ENCODE peak calls at places on chromosomes 2 and 18, in four cellular contexts. B, N, H and W are unnamed samples.

GRCh38 chr2:23592061-23592685 is 207.2 kb downstream of the KLHL29 start:
- DNase-seq in B (no peak), N (peak), H (no peak), W (no peak)

GRCh38 chr2:182887093-182887492 is 20.7 kb upstream of the FRZB start:
- DNase-seq in B (no peak), N (no peak), H (no peak), W (no peak)

GRCh38 chr18:9135912-9136314 is 668 bp upstream of the ANKRD12 start:
- DNase-seq in B (no peak), N (no peak), H (peak), W (no peak)

GRCh38 chr2:70574102-70574501 is 20.5 kb upstream of the TGFA start:
- DNase-seq in B (no peak), N (no peak), H (no peak), W (no peak)

GRCh38 chr2:190177249-190177648 is 114.7 kb upstream of the MSTN start:
- DNase-seq in B (no peak), N (no peak), H (no peak), W (no peak)

GRCh38 chr2:148978736-148979135 is 59.8 kb upstream of the LYPD6B start:
- DNase-seq in B (no peak), N (no peak), H (no peak), W (no peak)

GRCh38 chr2:202337706-202338346 is 38.3 kb upstream of the BMPR2 start:
- DNase-seq in B (no peak), N (no peak), H (no peak), W (no peak)

GRCh38 chr2:99602475-99602874 is 112.7 kb upstream of the REV1 start:
- DNase-seq in B (no peak), N (no peak), H (peak), W (no peak)

GRCh38 chr2:55567298-55567697 is 47.8 kb downstream of the CFAP36 start:
- DNase-seq in B (no peak), N (no peak), H (no peak), W (no peak)

GRCh38 chr2:28271914-28272240 is 120.8 kb upstream of the FOSL2 start:
- DNase-seq in B (no peak), N (no peak), H (no peak), W (no peak)

GRCh38 chr18:23231340-23232021 is 96.2 kb downstream of the CABLES1 start:
- DNase-seq in B (peak), N (no peak), H (peak), W (no peak)

GRCh38 chr2:227473019-227473461 is 1.1 kb downstream of the AGFG1 start:
- DNase-seq in B (no peak), N (no peak), H (peak), W (no peak)

GRCh38 chr18:9366126-9366714 is 31.6 kb downstream of the TWSG1 start:
- DNase-seq in B (peak), N (no peak), H (peak), W (no peak)

GRCh38 chr2:162153608-162154224 is 1.7 kb upstream of the GCG start:
- DNase-seq in B (peak), N (no peak), H (peak), W (no peak)

GRCh38 chr2:241612156-241613017 is 24.6 kb downstream of the THAP4 start:
- DNase-seq in B (no peak), N (no peak), H (no peak), W (no peak)

GRCh38 chr2:207423886-207424285 is 105.9 kb upstream of the CREB1 start:
- DNase-seq in B (no peak), N (no peak), H (peak), W (no peak)

GRCh38 chr2:39608212-39608575 is 57.5 kb upstream of the TMEM178A start:
- DNase-seq in B (no peak), N (no peak), H (no peak), W (no peak)

GRCh38 chr2:15943914-15944313 is 3.6 kb downstream of the MYCN start:
- DNase-seq in B (no peak), N (no peak), H (no peak), W (no peak)

GRCh38 chr2:149926149-149926548 is 338.6 kb upstream of the MMADHC start:
- DNase-seq in B (no peak), N (no peak), H (no peak), W (no peak)

GRCh38 chr2:240043279-240043990 is 9.9 kb downstream of the OR6B3 start:
- DNase-seq in B (no peak), N (no peak), H (no peak), W (no peak)

GRCh38 chr2:48695991-48696390 is 59.5 kb downstream of the LHCGR start:
- DNase-seq in B (no peak), N (no peak), H (no peak), W (no peak)

GRCh38 chr2:48600204-48600813 is 17.3 kb upstream of the GTF2A1L start:
- DNase-seq in B (no peak), N (no peak), H (peak), W (no peak)

GRCh38 chr2:196979976-196980375 is 53.5 kb upstream of the PGAP1 start:
- DNase-seq in B (no peak), N (no peak), H (no peak), W (no peak)

GRCh38 chr2:1586946-1587840 is 157.1 kb downstream of the PXDN start:
- DNase-seq in B (no peak), N (peak), H (peak), W (no peak)

GRCh38 chr2:12340164-12340563 is 376.6 kb upstream of the TRIB2 start:
- DNase-seq in B (no peak), N (no peak), H (no peak), W (no peak)

GRCh38 chr2:120482334-120482733 is 136.4 kb downstream of the INHBB start:
- DNase-seq in B (no peak), N (peak), H (no peak), W (no peak)

GRCh38 chr18:2302012-2302411 is 269.3 kb downstream of the METTL4 start:
- DNase-seq in B (no peak), N (no peak), H (no peak), W (no peak)

GRCh38 chr2:165122521-165122920 is 81.3 kb downstream of the SCN3A start:
- DNase-seq in B (no peak), N (no peak), H (no peak), W (no peak)

GRCh38 chr2:8119782-8120551 is 561.9 kb upstream of the ID2 start:
- DNase-seq in B (no peak), N (no peak), H (peak), W (no peak)

GRCh38 chr18:45050712-45051639 is 370.3 kb downstream of the SETBP1 start:
- DNase-seq in B (no peak), N (no peak), H (peak), W (no peak)

GRCh38 chr2:63050916-63051794 is 525 bp downstream of the OTX1 start:
- DNase-seq in B (no peak), N (no peak), H (peak), W (no peak)

GRCh38 chr2:133957724-133958123 is 296.1 kb upstream of the MGAT5 start:
- DNase-seq in B (no peak), N (no peak), H (no peak), W (no peak)

GRCh38 chr18:62347091-62347506 is 22.0 kb downstream of the TNFRSF11A start:
- DNase-seq in B (no peak), N (no peak), H (no peak), W (no peak)

GRCh38 chr2:31131871-31132270 is 6.4 kb downstream of the GALNT14 start:
- DNase-seq in B (no peak), N (no peak), H (no peak), W (no peak)

GRCh38 chr2:134365356-134365755 is 111.5 kb downstream of the MGAT5 start:
- DNase-seq in B (no peak), N (no peak), H (peak), W (peak)

GRCh38 chr2:126839711-126840110 is 59.0 kb upstream of the TEX51 start:
- DNase-seq in B (no peak), N (no peak), H (no peak), W (no peak)

GRCh38 chr2:182366625-182367024 is 60.2 kb downstream of the PDE1A start:
- DNase-seq in B (no peak), N (no peak), H (no peak), W (no peak)

GRCh38 chr18:12290086-12290485 is 18.0 kb upstream of the TUBB6 start:
- DNase-seq in B (no peak), N (peak), H (no peak), W (no peak)

GRCh38 chr18:12287131-12287681 is 20.8 kb upstream of the TUBB6 start:
- DNase-seq in B (no peak), N (peak), H (no peak), W (no peak)

GRCh38 chr18:12287684-12288405 is 20.2 kb upstream of the TUBB6 start:
- DNase-seq in B (peak), N (peak), H (peak), W (no peak)

GRCh38 chr18:12291161-12291560 is 16.9 kb upstream of the TUBB6 start:
- DNase-seq in B (no peak), N (peak), H (no peak), W (no peak)

DNA sequence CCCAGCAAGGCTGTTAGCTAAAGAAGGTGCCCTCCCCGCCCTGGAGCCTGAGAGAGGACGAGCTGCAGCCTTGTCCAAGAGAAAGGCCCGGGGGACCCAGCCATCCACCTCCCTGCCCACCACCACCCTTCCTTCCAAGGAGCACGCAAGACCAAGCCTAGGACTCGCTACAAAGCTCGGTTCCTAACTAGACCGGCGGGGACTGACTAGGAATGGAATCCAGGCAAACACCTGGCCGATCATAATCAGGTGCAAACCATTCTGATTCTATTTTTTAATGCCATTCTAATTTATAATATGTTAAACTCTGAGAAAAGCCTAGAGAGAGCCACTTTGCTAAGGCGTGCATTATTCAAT is 19.7 kb upstream of the TUBB6 start:
- DNase-seq in B (no peak), N (no peak), H (no peak), W (no peak)
- H3K27ac ChIP-seq in B (peak), N (peak), H (peak), W (peak)

GRCh38 chr2:234444888-234445287 is 52.0 kb downstream of the ARL4C start:
- DNase-seq in B (no peak), N (no peak), H (no peak), W (no peak)
- H3K27ac ChIP-seq in B (peak), N (peak), H (no peak), W (peak)

GRCh38 chr2:46305767-46306166 is 8.6 kb downstream of the EPAS1 start:
- DNase-seq in B (no peak), N (no peak), H (no peak), W (no peak)
- H3K27ac ChIP-seq in B (peak), N (peak), H (peak), W (peak)

GRCh38 chr18:37422116-37422515 is 143.5 kb downstream of the CELF4 start:
- DNase-seq in B (no peak), N (no peak), H (no peak), W (no peak)

GRCh38 chr18:37425182-37425581 is 140.4 kb downstream of the CELF4 start:
- DNase-seq in B (no peak), N (no peak), H (no peak), W (no peak)

GRCh38 chr18:37426536-37427080 is 139.0 kb downstream of the CELF4 start:
- DNase-seq in B (no peak), N (no peak), H (no peak), W (no peak)

GRCh38 chr18:37421349-37422080 is 144.1 kb downstream of the CELF4 start:
- DNase-seq in B (no peak), N (no peak), H (no peak), W (no peak)

GRCh38 chr18:37424507-37424906 is 141.1 kb downstream of the CELF4 start:
- DNase-seq in B (no peak), N (no peak), H (no peak), W (no peak)
- H3K27ac ChIP-seq in B (no peak), N (no peak), H (no peak), W (no peak)